ENCODE peak calls at places on chromosome 12, in five cellular contexts. One of them, this sample, is unnamed.

GRCh38 chr12:108939594-108939993 is 59.7 kb downstream of the DAO start:
- DNase-seq in cardiac fibroblast: peak; percentile 20
- DNase-seq in GM12892: no peak
- DNase-seq in endothelial cell: no peak
- DNase-seq in skeletal muscle cell: no peak
- DNase-seq in this sample: no peak

GRCh38 chr12:27334721-27335082 is 2.1 kb downstream of the BMAL2 start:
- DNase-seq in GM12892: no peak
- DNase-seq in endothelial cell: no peak
- DNase-seq in cardiac fibroblast: no peak
- DNase-seq in skeletal muscle cell: no peak
- DNase-seq in this sample: no peak

GRCh38 chr12:58668831-58669230 is 251.5 kb downstream of the LRIG3 start:
- DNase-seq in endothelial cell: no peak
- DNase-seq in cardiac fibroblast: no peak
- DNase-seq in skeletal muscle cell: peak; percentile 4
- DNase-seq in GM12892: no peak
- DNase-seq in this sample: no peak

GRCh38 chr12:65603428-65604351 is 220.6 kb upstream of the HMGA2 start:
- DNase-seq in endothelial cell: no peak
- DNase-seq in GM12892: no peak
- DNase-seq in cardiac fibroblast: peak; percentile 86
- DNase-seq in skeletal muscle cell: peak; percentile 73
- DNase-seq in this sample: peak; percentile 92

GRCh38 chr12:103301642-103302620 is 193.8 kb downstream of the C12orf42 start:
- DNase-seq in GM12892: no peak
- DNase-seq in skeletal muscle cell: no peak
- DNase-seq in cardiac fibroblast: no peak
- DNase-seq in endothelial cell: peak; percentile 62
- DNase-seq in this sample: no peak

GRCh38 chr12:24574538-24574937 is 374.4 kb downstream of the BCAT1 start:
- DNase-seq in GM12892: no peak
- DNase-seq in cardiac fibroblast: no peak
- DNase-seq in endothelial cell: no peak
- DNase-seq in skeletal muscle cell: no peak
- DNase-seq in this sample: no peak

GRCh38 chr12:122366685-122367475 is 55.6 kb downstream of the CLIP1 start:
- DNase-seq in skeletal muscle cell: peak; percentile 88
- DNase-seq in cardiac fibroblast: peak; percentile 90
- DNase-seq in GM12892: no peak
- DNase-seq in endothelial cell: peak; percentile 13
- DNase-seq in this sample: peak; percentile 86

GRCh38 chr12:85627584-85627983 is 208.6 kb downstream of the RASSF9 start:
- DNase-seq in cardiac fibroblast: peak; percentile 64
- DNase-seq in endothelial cell: no peak
- DNase-seq in GM12892: no peak
- DNase-seq in skeletal muscle cell: peak; percentile 69
- DNase-seq in this sample: peak; percentile 63

GRCh38 chr12:12890815-12891645 is at the start of gene GPRC5A:
- DNase-seq in cardiac fibroblast: peak; percentile 98
- DNase-seq in endothelial cell: peak; percentile 26
- DNase-seq in skeletal muscle cell: no peak
- DNase-seq in GM12892: no peak
- DNase-seq in this sample: peak; percentile 90

GRCh38 chr12:112167728-112168525 is 42.6 kb downstream of the TRAFD1 start:
- DNase-seq in GM12892: no peak
- DNase-seq in skeletal muscle cell: no peak
- DNase-seq in cardiac fibroblast: no peak
- DNase-seq in endothelial cell: no peak
- DNase-seq in this sample: no peak

GRCh38 chr12:16350682-16351081 is 3.2 kb downstream of the MGST1 start:
- DNase-seq in cardiac fibroblast: peak; percentile 95
- DNase-seq in GM12892: no peak
- DNase-seq in skeletal muscle cell: peak; percentile 93
- DNase-seq in endothelial cell: no peak
- DNase-seq in this sample: peak; percentile 83

GRCh38 chr12:53596920-53597363 is 29.2 kb downstream of the ATF7 start:
- DNase-seq in skeletal muscle cell: peak; percentile 47
- DNase-seq in GM12892: no peak
- DNase-seq in cardiac fibroblast: peak; percentile 73
- DNase-seq in endothelial cell: no peak
- DNase-seq in this sample: no peak

GRCh38 chr12:44716681-44717080 is 159.4 kb downstream of the NELL2 start:
- DNase-seq in endothelial cell: no peak
- DNase-seq in cardiac fibroblast: no peak
- DNase-seq in skeletal muscle cell: no peak
- DNase-seq in GM12892: no peak
- DNase-seq in this sample: no peak

GRCh38 chr12:49671051-49671765 is 36.0 kb downstream of the FMNL3 start:
- DNase-seq in cardiac fibroblast: no peak
- DNase-seq in GM12892: no peak
- DNase-seq in endothelial cell: no peak
- DNase-seq in skeletal muscle cell: no peak
- DNase-seq in this sample: no peak